ENCODE peak calls at places on chromosomes 16 and 17, in eight cellular contexts. F is ureter; A is kidney tubule cell; V is tibial artery; R is cortex of kidney; W is Daoy; E is activated naive CD4-positive, alpha-beta T cell; U is stimulated activated CD8-positive, alpha-beta memory T cell treated with anti-CD3 and anti-CD28 coated beads, Interleukin-4, amount 100 ng/mL, for 1 hour. M is an unnamed sample.

GRCh38 chr17:388087-388486 is 35.5 kb upstream of the RPH3AL start:
- DNase-seq in A (no peak), W (no peak), R (no peak), V (no peak), F (no peak), U (no peak), E (no peak), M (no peak)

GRCh38 chr17:57506253-57506911 is 238.7 kb downstream of the CCDC182 start:
- DNase-seq in U (no peak), W (no peak), F (no peak), E (no peak), R (no peak), A (no peak), V (no peak), M (peak)

GRCh38 chr17:74192950-74193781 is 10.3 kb upstream of the RPL38 start:
- DNase-seq in E (no peak), A (peak), W (peak), F (no peak), V (peak), U (no peak), R (no peak), M (peak)

GRCh38 chr17:17840751-17841591 is 4.2 kb upstream of the SREBF1 start:
- DNase-seq in E (no peak), A (peak), F (no peak), W (peak), U (no peak), V (peak), R (no peak), M (peak)

GRCh38 chr17:41653421-41654133 is 29.2 kb upstream of the KRT17 start:
- DNase-seq in R (no peak), A (no peak), U (no peak), E (no peak), F (no peak), V (no peak), W (no peak), M (no peak)

GRCh38 chr16:84732674-84733352 is 33.0 kb downstream of the USP10 start:
- DNase-seq in E (no peak), R (no peak), F (no peak), W (no peak), A (peak), V (no peak), U (no peak), M (no peak)

GRCh38 chr17:81324177-81324905 is 29.2 kb upstream of the SLC38A10 start:
- DNase-seq in A (no peak), W (no peak), R (no peak), F (no peak), V (no peak), E (no peak), U (no peak), M (no peak)

GRCh38 chr17:18377437-18378204 is at the start of gene EVPLL:
- DNase-seq in W (peak), R (no peak), V (no peak), A (peak), F (peak), U (no peak), E (no peak), M (peak)

GRCh38 chr17:1021147-1021546 is 24.2 kb downstream of the TIMM22 start:
- DNase-seq in E (no peak), U (no peak), F (no peak), W (no peak), R (no peak), V (no peak), A (no peak), M (no peak)

GRCh38 chr17:17044846-17045561 is 2.7 kb downstream of the MPRIP start:
- DNase-seq in W (peak), F (peak), E (no peak), R (no peak), A (peak), U (no peak), V (peak), M (peak)

GRCh38 chr17:50123649-50124349 is 6.2 kb downstream of the SAMD14 start:
- DNase-seq in A (peak), E (no peak), V (no peak), U (no peak), W (no peak), R (no peak), F (no peak), M (no peak)

GRCh38 chr17:20157078-20157360 is 147.9 kb downstream of the SPECC1 start:
- DNase-seq in U (no peak), V (no peak), E (no peak), R (no peak), W (no peak), F (no peak), A (no peak), M (no peak)

GRCh38 chr17:10349403-10349802 is 23.4 kb downstream of the MYH13 start:
- DNase-seq in F (no peak), R (no peak), U (no peak), V (no peak), W (peak), E (no peak), A (no peak), M (peak)

GRCh38 chr17:79892457-79893236 is 53.4 kb upstream of the CBX4 start:
- DNase-seq in R (no peak), V (peak), U (no peak), W (no peak), A (no peak), F (no peak), E (no peak), M (no peak)

GRCh38 chr16:46903255-46903905 is 19.2 kb downstream of the GPT2 start:
- DNase-seq in V (no peak), R (no peak), E (no peak), W (no peak), F (no peak), U (no peak), A (no peak), M (no peak)

GRCh38 chr16:58331024-58331707 is 36.3 kb upstream of the PRSS54 start:
- DNase-seq in W (peak), A (no peak), U (no peak), F (no peak), V (no peak), E (no peak), R (no peak), M (peak)

GRCh38 chr17:75639771-75640555 is 6.7 kb downstream of the SMIM5 start:
- DNase-seq in R (no peak), W (no peak), A (peak), F (peak), E (no peak), V (no peak), U (no peak), M (no peak)

GRCh38 chr16:89537549-89537925 is 22.9 kb upstream of the RPL13 start:
- DNase-seq in A (no peak), V (no peak), F (no peak), W (no peak), R (no peak), E (no peak), U (no peak), M (no peak)

GRCh38 chr16:70574595-70575271 is 51.1 kb downstream of the SF3B3 start:
- DNase-seq in V (no peak), R (no peak), E (no peak), A (no peak), W (no peak), U (no peak), F (no peak), M (no peak)

GRCh38 chr17:76840443-76840767 is 27.8 kb upstream of the MGAT5B start:
- DNase-seq in V (no peak), E (no peak), W (no peak), U (no peak), R (no peak), A (no peak), F (no peak), M (peak)

M was measured in NCI-H82.